ENCODE peak calls at places on chromosomes 13 and 19, in five cellular contexts. B, P, V, Y and K are unnamed samples.

GRCh38 chr13:44801990-44802389 is 187.3 kb downstream of the NUFIP1 start:
- DNase-seq in B (peak; percentile 78), P (peak; percentile 89), V (no peak), Y (no peak), K (no peak)

GRCh38 chr13:89267734-89268133 is 1596.6 kb downstream of the SLITRK5 start:
- DNase-seq in B (no peak), P (peak; percentile 76), V (no peak), Y (no peak), K (no peak)

GRCh38 chr13:102974574-102975195 is 91.5 kb downstream of the SLC10A2 start:
- DNase-seq in B (no peak), P (no peak), V (no peak), Y (no peak), K (no peak)

GRCh38 chr19:42480335-42481095 is 37.8 kb upstream of the CXCL17 start:
- DNase-seq in B (peak; percentile 24), P (peak; percentile 73), V (no peak), Y (no peak), K (no peak)

GRCh38 chr19:4851551-4852290 is 15.7 kb downstream of the PLIN3 start:
- DNase-seq in B (peak; percentile 84), P (peak; percentile 67), V (peak; percentile 68), Y (peak; percentile 45), K (peak; percentile 81)

GRCh38 chr13:41467546-41467945 is 10.2 kb downstream of the RGCC start:
- DNase-seq in B (no peak), P (no peak), V (no peak), Y (no peak), K (no peak)

GRCh38 chr13:114212096-114212495 is 22.6 kb upstream of the CDC16 start:
- DNase-seq in B (no peak), P (peak; percentile 81), V (no peak), Y (no peak), K (no peak)

GRCh38 chr13:97205465-97205864 is 16.7 kb upstream of the MBNL2 start:
- DNase-seq in B (no peak), P (no peak), V (no peak), Y (no peak), K (no peak)

GRCh38 chr13:93226623-93227279 is at the start of gene GPC6:
- DNase-seq in B (peak; percentile 70), P (peak; percentile 87), V (peak; percentile 56), Y (no peak), K (no peak)